ENCODE peak calls at places on chromosomes 2 and 18, in seven cellular contexts. Y is activated T-helper 9 cell treated with anti-CD3 and anti-CD28 coated beads, Interleukin-2, amount 50 U/mL, for 16 hours; Z is CD8-positive, alpha-beta T cell; F is T follicular helper cell; U is central memory CD4-positive, alpha-beta T cell; G is uterus; K is left cardiac atrium. S is an unnamed sample.

GRCh38 chr2:122491011-122491410 is 735.6 kb downstream of the TSN start:
- DNase-seq in Y (no peak), Z (no peak), F (no peak), U (no peak), G (no peak), K (no peak), S (no peak)

GRCh38 chr2:166057363-166058169 is 70.3 kb downstream of the SCN1A start:
- DNase-seq in Y (no peak), Z (no peak), F (no peak), U (no peak), G (no peak), K (no peak), S (no peak)

GRCh38 chr18:10320848-10321247 is 133.6 kb upstream of the APCDD1 start:
- DNase-seq in Y (no peak), Z (no peak), F (no peak), U (no peak), G (no peak), K (no peak), S (no peak)

GRCh38 chr2:120677221-120677620 is 58.4 kb upstream of the GLI2 start:
- DNase-seq in Y (no peak), Z (no peak), F (no peak), U (no peak), G (no peak), K (no peak), S (no peak)

GRCh38 chr2:240481720-240482119 is 46.3 kb downstream of the GPC1 start:
- DNase-seq in Y (no peak), Z (no peak), F (no peak), U (no peak), G (no peak), K (no peak), S (no peak)

GRCh38 chr18:59079264-59079972 is 60.3 kb upstream of the SEC11C start:
- DNase-seq in Y (no peak), Z (no peak), F (no peak), U (no peak), G (no peak), K (no peak), S (no peak)

GRCh38 chr2:189579585-189579984 is 1.0 kb downstream of the SLC40A1 start:
- DNase-seq in Y (no peak), Z (no peak), F (no peak), U (no peak), G (peak; percentile 27), K (no peak), S (no peak)

GRCh38 chr2:217935901-217936684 is 66.7 kb downstream of the TNS1 start:
- DNase-seq in Y (no peak), Z (peak; percentile 11), F (no peak), U (no peak), G (no peak), K (no peak), S (peak; percentile 44)

GRCh38 chr2:126971481-126972271 is 73.0 kb downstream of the TEX51 start:
- DNase-seq in Y (peak; percentile 40), Z (peak; percentile 63), F (peak; percentile 40), U (peak; percentile 54), G (peak; percentile 75), K (peak; percentile 79), S (peak; percentile 89)

GRCh38 chr18:55502346-55502710 is 85.7 kb downstream of the TCF4 start:
- DNase-seq in Y (no peak), Z (no peak), F (no peak), U (no peak), G (no peak), K (no peak), S (no peak)

GRCh38 chr2:53633441-53633840 is 134.2 kb upstream of the CHAC2 start:
- DNase-seq in Y (no peak), Z (no peak), F (no peak), U (no peak), G (no peak), K (no peak), S (no peak)

GRCh38 chr2:33380001-33380609 is 96.3 kb upstream of the RASGRP3 start:
- DNase-seq in Y (no peak), Z (no peak), F (no peak), U (no peak), G (no peak), K (no peak), S (no peak)

GRCh38 chr2:179020156-179020750 is 29.7 kb downstream of the CCDC141 start:
- DNase-seq in Y (no peak), Z (peak; percentile 49), F (no peak), U (no peak), G (no peak), K (peak; percentile 24), S (peak; percentile 44)

GRCh38 chr2:225282858-225283693 is 116.4 kb upstream of the NYAP2 start:
- DNase-seq in Y (no peak), Z (peak; percentile 17), F (no peak), U (no peak), G (no peak), K (no peak), S (peak; percentile 23)

GRCh38 chr2:236085647-236086046 is 82.5 kb downstream of the GBX2 start:
- DNase-seq in Y (no peak), Z (no peak), F (no peak), U (no peak), G (no peak), K (no peak), S (peak; percentile 87)

GRCh38 chr2:219521066-219521880 is 7.0 kb downstream of the ASIC4 start:
- DNase-seq in Y (no peak), Z (peak; percentile 18), F (no peak), U (no peak), G (peak; percentile 55), K (peak; percentile 51), S (peak; percentile 84)

GRCh38 chr2:128979182-128979581 is 660.5 kb upstream of the HS6ST1 start:
- DNase-seq in Y (no peak), Z (no peak), F (no peak), U (no peak), G (no peak), K (no peak), S (no peak)

GRCh38 chr2:181456660-181457120 is 496 bp upstream of the ITGA4 start:
- DNase-seq in Y (peak; percentile 49), Z (peak; percentile 84), F (peak; percentile 57), U (peak; percentile 80), G (peak; percentile 15), K (peak; percentile 61), S (no peak)